ENCODE peak calls at places on chromosomes 1 and 21, in four cellular contexts. Z is H9; J is CD8-positive, alpha-beta memory T cell; P is PC-3. E is an unnamed sample.

GRCh38 chr21:26405071-26405470 is 168.0 kb downstream of the CYYR1 start:
- DNase-seq in Z (no peak), J (no peak), P (peak; percentile 42), E (no peak)

GRCh38 chr1:231037585-231038517 is 2.2 kb downstream of the FAM89A start:
- DNase-seq in Z (no peak), J (no peak), P (no peak), E (no peak)

GRCh38 chr1:3477241-3478109 is 23.0 kb downstream of the ARHGEF16 start:
- DNase-seq in Z (no peak), J (no peak), P (peak; percentile 23), E (no peak)

GRCh38 chr1:47323475-47324105 is 9.6 kb upstream of the STIL start:
- DNase-seq in Z (no peak), J (no peak), P (no peak), E (no peak)

GRCh38 chr21:32371913-32372314 is 20.9 kb downstream of the URB1 start:
- DNase-seq in Z (no peak), J (no peak), P (peak; percentile 62), E (no peak)

GRCh38 chr1:54782588-54782987 is 18.3 kb upstream of the PARS2 start:
- DNase-seq in Z (no peak), J (no peak), P (no peak), E (no peak)

GRCh38 chr1:167645625-167646410 is 15.8 kb downstream of the RCSD1 start:
- DNase-seq in Z (no peak), J (no peak), P (no peak), E (no peak)

GRCh38 chr1:107963601-107964396 is 1.2 kb downstream of the VAV3 start:
- DNase-seq in Z (peak; percentile 57), J (peak; percentile 59), P (no peak), E (no peak)

GRCh38 chr21:18265955-18266354 is 21.3 kb downstream of the CHODL start:
- DNase-seq in Z (no peak), J (no peak), P (no peak), E (no peak)

GRCh38 chr1:7519861-7520408 is 251.2 kb upstream of the VAMP3 start:
- DNase-seq in Z (no peak), J (peak; percentile 26), P (no peak), E (no peak)

GRCh38 chr1:3249236-3249845 is 180.3 kb downstream of the PRDM16 start:
- DNase-seq in Z (no peak), J (no peak), P (no peak), E (no peak)

GRCh38 chr1:11187000-11187399 is 2.2 kb upstream of the ANGPTL7 start:
- DNase-seq in Z (no peak), J (no peak), P (no peak), E (no peak)

GRCh38 chr21:35095859-35096291 is 46.8 kb upstream of the RUNX1 start:
- DNase-seq in Z (no peak), J (no peak), P (no peak), E (no peak)

GRCh38 chr1:169892819-169893644 is 664 bp downstream of the SCYL3 start:
- DNase-seq in Z (no peak), J (no peak), P (no peak), E (no peak)

GRCh38 chr1:246199086-246199485 is 308.0 kb downstream of the SMYD3 start:
- DNase-seq in Z (no peak), J (no peak), P (no peak), E (no peak)

GRCh38 chr1:7255303-7256058 is 470.2 kb downstream of the CAMTA1 start:
- DNase-seq in Z (no peak), J (no peak), P (peak; percentile 56), E (no peak)

GRCh38 chr1:201266774-201267173 is 16.5 kb upstream of the PKP1 start:
- DNase-seq in Z (peak; percentile 1), J (no peak), P (peak; percentile 100), E (no peak)

GRCh38 chr1:235023197-235024044 is 105.2 kb downstream of the TOMM20 start:
- DNase-seq in Z (no peak), J (no peak), P (no peak), E (no peak)

GRCh38 chr1:228555074-228555989 is 68.2 kb downstream of the RNF187 start:
- DNase-seq in Z (no peak), J (no peak), P (no peak), E (no peak)

GRCh38 chr1:47559944-47560695 is 122.3 kb downstream of the FOXD2 start:
- DNase-seq in Z (no peak), J (no peak), P (no peak), E (no peak)

GRCh38 chr1:43946244-43947060 is at the start of gene IPO13:
- DNase-seq in Z (peak; percentile 98), J (peak; percentile 96), P (peak; percentile 96), E (peak; percentile 78)

GRCh38 chr1:12179111-12179519 is 12.3 kb downstream of the TNFRSF1B start:
- DNase-seq in Z (no peak), J (peak; percentile 94), P (no peak), E (no peak)

GRCh38 chr1:180167021-180167701 is 12.5 kb downstream of the QSOX1 start:
- DNase-seq in Z (peak; percentile 26), J (no peak), P (no peak), E (no peak)

GRCh38 chr1:54417123-54417522 is 10.9 kb upstream of the SSBP3 start:
- DNase-seq in Z (no peak), J (no peak), P (no peak), E (no peak)

GRCh38 chr1:234186037-234186688 is 187.1 kb upstream of the COA6 start:
- DNase-seq in Z (no peak), J (no peak), P (peak; percentile 99), E (no peak)

GRCh38 chr1:246679211-246680177 is 44.7 kb upstream of the SCCPDH start:
- DNase-seq in Z (no peak), J (no peak), P (no peak), E (no peak)

GRCh38 chr21:42629856-42630410 is 23.5 kb upstream of the PDE9A start:
- DNase-seq in Z (no peak), J (peak; percentile 8), P (no peak), E (no peak)

GRCh38 chr1:150089846-150090520 is 22.4 kb downstream of the VPS45 start:
- DNase-seq in Z (no peak), J (no peak), P (no peak), E (no peak)

GRCh38 chr1:117852846-117853555 is 76.4 kb downstream of the GDAP2 start:
- DNase-seq in Z (no peak), J (no peak), P (no peak), E (no peak)

GRCh38 chr1:41700581-41700980 is 216.1 kb upstream of the EDN2 start:
- DNase-seq in Z (no peak), J (no peak), P (no peak), E (no peak)

GRCh38 chr1:175035860-175036259 is 12.6 kb upstream of the MRPS14 start:
- DNase-seq in Z (no peak), J (no peak), P (no peak), E (no peak)

GRCh38 chr1:205436776-205437485 is 15.1 kb upstream of the LEMD1 start:
- DNase-seq in Z (no peak), J (no peak), P (no peak), E (no peak)

GRCh38 chr1:235402457-235403200 is 35.4 kb downstream of the TBCE start:
- DNase-seq in Z (no peak), J (no peak), P (peak; percentile 13), E (no peak)

GRCh38 chr21:38990424-38990794 is 184.7 kb downstream of the ETS2 start:
- DNase-seq in Z (no peak), J (no peak), P (no peak), E (no peak)

GRCh38 chr1:31441558-31441957 is 28.5 kb downstream of the SERINC2 start:
- DNase-seq in Z (no peak), J (no peak), P (no peak), E (no peak)

GRCh38 chr1:41238311-41239094 is 3.6 kb downstream of the SCMH1 start:
- DNase-seq in Z (no peak), J (no peak), P (peak; percentile 73), E (no peak)

GRCh38 chr1:28552482-28553228 is at the start of gene TRNAU1AP:
- DNase-seq in Z (peak; percentile 97), J (peak; percentile 97), P (peak; percentile 98), E (peak; percentile 81)

GRCh38 chr21:39712976-39713375 is 32.0 kb upstream of the IGSF5 start:
- DNase-seq in Z (peak; percentile 58), J (no peak), P (peak; percentile 38), E (no peak)

GRCh38 chr1:26156285-26157038 is 2.4 kb upstream of the FAM110D start:
- DNase-seq in Z (peak; percentile 73), J (no peak), P (no peak), E (no peak)
- H3K27ac ChIP-seq in Z (no peak overlapping the region), J (no peak overlapping the region), P (no peak overlapping the region), E (no peak overlapping the region)

GRCh38 chr1:151806170-151806569 is 951 bp upstream of the LINGO4 start:
- DNase-seq in Z (no peak), J (no peak), P (no peak), E (no peak)
- H3K4me1 ChIP-seq in Z (no peaks in the 10 kb centered on the region), J (no peaks in the 10 kb centered on the region), P (no peaks in the 10 kb centered on the region), E (no peaks in the 10 kb centered on the region)

GRCh38 chr1:19427087-19427781 is 58.1 kb downstream of the CAPZB start:
- DNase-seq in Z (no peak), J (no peak), P (no peak), E (no peak)
- H3K27ac ChIP-seq in Z (no peak overlapping the region), J (no peak overlapping the region), P (no peak overlapping the region), E (peak overlapping the region; percentile 82)

DNA sequence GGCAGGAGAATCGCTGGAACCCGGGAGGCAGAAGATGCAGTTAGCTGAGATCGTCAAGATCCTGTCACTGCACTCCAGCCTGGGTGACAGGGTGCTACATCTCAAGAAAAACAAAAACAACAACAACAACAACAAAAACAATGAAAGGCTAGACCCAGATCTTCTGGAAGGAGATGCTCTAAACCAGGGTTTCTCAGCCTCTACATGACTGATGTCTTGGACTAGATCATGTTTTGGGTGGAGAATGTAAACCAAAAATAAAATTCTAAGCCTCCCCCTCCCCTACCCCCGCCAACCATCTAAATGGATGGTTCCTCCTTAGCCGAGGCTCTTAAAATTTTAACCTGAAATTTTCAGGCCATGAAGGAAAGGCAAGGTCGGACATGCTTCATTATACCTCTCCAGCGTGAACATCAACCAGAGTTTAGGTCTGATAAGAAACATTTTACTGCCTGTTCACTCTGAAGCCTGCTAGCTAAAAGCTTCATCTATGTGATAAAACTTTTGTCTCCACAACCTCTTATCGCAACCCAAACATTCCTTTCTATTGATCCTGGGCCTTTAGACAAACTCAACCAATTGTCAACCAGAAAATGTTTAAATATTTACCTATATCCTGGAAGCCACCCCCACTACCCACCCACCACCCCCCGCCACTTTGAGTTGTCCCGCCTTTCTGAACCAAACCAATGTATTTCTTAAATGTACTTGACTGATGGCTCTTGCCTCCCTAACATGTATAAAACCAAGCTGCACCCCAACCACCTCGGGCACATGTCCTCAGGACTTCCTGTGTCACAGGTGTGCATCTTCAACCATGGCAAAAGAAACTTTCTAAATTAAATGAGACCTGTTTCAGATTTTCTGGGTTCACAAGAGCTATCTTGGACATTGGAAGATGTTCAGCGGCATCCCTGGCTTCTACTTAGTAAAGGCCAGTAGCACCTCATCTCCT is 1.9 kb upstream of the CAPN2 start:
- DNase-seq in Z (no peak), J (no peak), P (no peak), E (no peak)
- H3K4me1 ChIP-seq in Z (peaks cover under 1% of the 10 kb centered on the region), J (peaks cover 47% of the 10 kb centered on the region), P (peaks cover 81% of the 10 kb centered on the region), E (peaks cover 46% of the 10 kb centered on the region)

GRCh38 chr1:204126941-204127340 is 24.9 kb downstream of the ETNK2 start:
- DNase-seq in Z (no peak), J (no peak), P (no peak), E (no peak)
- H3K27ac ChIP-seq in Z (no peak overlapping the region), J (no peak overlapping the region), P (peak overlapping the region; percentile 9), E (peak overlapping the region; percentile 41)

GRCh38 chr1:177171536-177172123 is 872 bp downstream of the BRINP2 start:
- DNase-seq in Z (no peak), J (no peak), P (no peak), E (no peak)
- H3K4me1 ChIP-seq in Z (peaks cover 2% of the 10 kb centered on the region), J (no peaks in the 10 kb centered on the region), P (peaks cover 15% of the 10 kb centered on the region), E (peaks cover 4% of the 10 kb centered on the region)

E was measured in thoracic aorta.